ENCODE peak calls at places on chromosomes 2 and 18, in four cellular contexts. H is stomach, A is Peyer's patch, C is ovary. M is an unnamed sample.

GRCh38 chr2:202429164-202429980 is 53.2 kb downstream of the BMPR2 start:
- DNase-seq in H (no peak), A (no peak), C (no peak), M (no peak)

GRCh38 chr2:188976545-188977268 is 2.5 kb downstream of the COL3A1 start:
- DNase-seq in H (no peak), A (no peak), C (no peak), M (no peak)

GRCh38 chr2:132721938-132722337 is 51.9 kb upstream of the LYPD1 start:
- DNase-seq in H (no peak), A (no peak), C (no peak), M (no peak)

GRCh38 chr2:164485541-164485940 is 135.7 kb downstream of the GRB14 start:
- DNase-seq in H (no peak), A (no peak), C (no peak), M (no peak)

GRCh38 chr18:46716827-46717226 is 40.0 kb downstream of the ST8SIA5 start:
- DNase-seq in H (no peak), A (no peak), C (no peak), M (no peak)

GRCh38 chr2:121140734-121141133 is 144.3 kb downstream of the TFCP2L1 start:
- DNase-seq in H (no peak), A (no peak), C (no peak), M (no peak)

GRCh38 chr2:216033403-216033802 is 20.1 kb upstream of the MREG start:
- DNase-seq in H (no peak), A (no peak), C (no peak), M (no peak)

GRCh38 chr2:183283176-183283575 is 158.9 kb downstream of the NUP35 start:
- DNase-seq in H (no peak), A (no peak), C (no peak), M (no peak)

GRCh38 chr2:128172191-128172590 is 81.2 kb downstream of the UGGT1 start:
- DNase-seq in H (no peak), A (no peak), C (no peak), M (no peak)

GRCh38 chr2:238370482-238371372 is 50.4 kb downstream of the TRAF3IP1 start:
- DNase-seq in H (peak; percentile 67), A (peak; percentile 68), C (peak; percentile 59), M (peak; percentile 61)

GRCh38 chr2:18930977-18931376 is 341.6 kb upstream of the NT5C1B start:
- DNase-seq in H (no peak), A (no peak), C (no peak), M (no peak)

GRCh38 chr18:58051765-58052460 is 7.9 kb downstream of the NEDD4L start:
- DNase-seq in H (no peak), A (no peak), C (no peak), M (no peak)

GRCh38 chr2:199850718-199851498 is at the start of gene FTCDNL1:
- DNase-seq in H (peak; percentile 71), A (peak; percentile 81), C (peak; percentile 59), M (peak; percentile 91)
- TF ChIP-seq POLR2A in H (no peak), A (peak; percentile 66), C (no peak), M (peak; percentile 84)

DNA sequence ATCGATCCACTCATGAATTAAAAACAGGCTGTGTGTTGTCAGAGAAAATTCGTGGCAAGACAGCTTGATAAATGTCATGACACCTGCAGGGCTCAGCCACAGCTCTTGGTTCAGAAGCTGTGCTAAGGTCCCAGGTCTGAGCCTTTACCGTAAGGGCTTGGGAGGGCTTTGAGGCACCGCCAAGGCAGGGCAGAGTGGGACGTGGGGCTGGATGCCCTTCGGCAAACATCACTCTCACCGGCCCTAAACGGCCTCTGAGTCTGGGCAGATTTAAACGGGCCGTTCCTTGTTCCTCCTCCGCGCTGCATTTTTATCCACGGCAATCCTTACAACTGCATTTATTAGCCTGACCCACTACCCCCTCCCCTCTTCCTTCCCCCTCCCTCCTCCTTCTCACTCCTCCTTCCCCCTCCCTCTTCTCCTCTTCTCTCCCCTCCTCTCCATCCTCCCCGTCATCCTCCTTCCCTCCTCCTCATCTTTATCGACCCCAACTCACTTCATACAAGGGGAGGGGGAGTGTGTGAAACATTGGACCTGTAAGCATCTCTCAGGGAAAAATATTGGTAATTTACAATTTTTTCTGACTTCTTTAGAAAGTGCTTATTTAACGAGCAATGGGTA is 33.9 kb downstream of the MBP start:
- DNase-seq in H (no peak), A (no peak), C (no peak), M (no peak)
- H3K36me3 ChIP-seq in H (no peaks in the 10 kb centered on the region), A (no peaks in the 10 kb centered on the region), C (no peaks in the 10 kb centered on the region), M (no peaks in the 10 kb centered on the region)

DNA sequence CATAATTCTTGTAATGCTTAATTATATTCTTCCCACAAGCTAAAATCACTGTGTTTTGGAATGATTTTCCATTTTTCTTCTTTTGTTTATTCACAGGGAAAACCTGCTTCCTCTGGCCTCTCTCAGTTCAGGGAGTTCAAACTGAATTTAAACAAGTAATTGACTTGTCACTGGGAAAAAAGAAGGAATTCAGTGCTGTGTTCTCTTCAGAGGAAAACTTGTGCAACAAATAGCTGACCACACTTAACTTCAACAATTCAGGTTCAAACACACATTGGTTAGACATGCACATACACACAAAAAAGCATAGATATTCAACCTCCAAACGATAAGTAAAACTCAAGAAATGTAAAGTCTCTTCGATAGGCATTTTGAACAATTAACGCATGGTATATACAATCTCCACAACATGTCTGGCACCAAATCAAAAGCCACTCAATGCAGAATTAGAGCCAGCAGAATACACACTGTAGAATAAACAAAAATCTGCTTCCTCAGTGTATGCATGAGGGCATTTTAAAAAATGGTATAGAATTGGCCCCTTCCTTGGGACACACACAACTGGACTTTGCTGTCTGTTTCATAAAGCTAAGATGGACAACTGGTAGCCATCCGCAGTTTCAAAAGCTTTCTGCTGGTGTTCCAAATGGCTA is 269.0 kb downstream of the TCF4 start:
- DNase-seq in H (no peak), A (no peak), C (no peak), M (no peak)
- H3K27ac ChIP-seq in H (peak overlapping the region; percentile 90), A (peak overlapping the region; percentile 63), C (no peak overlapping the region), M (no peak overlapping the region)

GRCh38 chr2:64227603-64228125 is 83.4 kb upstream of the PELI1 start:
- DNase-seq in H (no peak), A (no peak), C (no peak), M (no peak)

GRCh38 chr2:64230540-64230939 is 86.3 kb upstream of the PELI1 start:
- DNase-seq in H (no peak), A (no peak), C (no peak), M (no peak)

GRCh38 chr2:64228923-64229322 is 84.7 kb upstream of the PELI1 start:
- DNase-seq in H (no peak), A (no peak), C (no peak), M (no peak)

GRCh38 chr2:64226611-64227010 is 82.4 kb upstream of the PELI1 start:
- DNase-seq in H (no peak), A (no peak), C (no peak), M (no peak)

DNA sequence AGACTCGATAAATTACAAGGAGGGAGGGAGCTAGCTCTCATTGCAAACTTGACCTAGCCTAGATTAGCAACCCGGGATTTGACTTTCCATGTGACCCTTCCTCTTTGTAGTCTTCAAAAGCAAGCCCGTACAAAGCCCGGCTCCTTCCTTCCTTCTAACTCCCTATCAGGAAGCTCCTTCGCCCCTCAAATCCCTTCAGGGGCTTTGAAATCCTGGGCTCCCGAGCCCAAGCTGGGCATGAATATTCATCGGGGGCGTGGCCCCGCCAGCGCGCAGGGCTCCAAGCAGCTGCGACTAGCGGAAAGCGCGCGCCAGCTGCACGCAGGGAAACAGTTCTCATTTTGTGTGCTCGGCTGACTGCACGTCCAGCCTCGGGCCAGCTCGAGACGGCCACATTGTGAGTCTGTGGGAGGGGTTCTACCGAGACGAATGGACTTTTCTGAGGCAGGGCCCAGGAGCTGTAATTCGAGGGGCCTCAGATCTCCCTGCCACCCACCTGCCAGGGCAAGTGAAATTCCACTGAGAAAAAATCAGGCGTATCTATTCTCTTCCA is 84.0 kb upstream of the PELI1 start:
- DNase-seq in H (peak; percentile 75), A (peak; percentile 92), C (peak; percentile 76), M (peak; percentile 92)
- TF ChIP-seq POLR2A in H (no peak), A (no peak), C (no peak), M (peak; percentile 43)